ENCODE peak calls at places on chromosomes 7 and 10, in five cellular contexts. J, G, D, N and X are unnamed samples.

GRCh38 chr10:70509376-70509775 is 30.8 kb downstream of the PALD1 start:
- DNase-seq in J (no peak), G (no peak), D (no peak), N (no peak), X (no peak)

GRCh38 chr10:79405221-79405994 is 40.0 kb downstream of the ZCCHC24 start:
- DNase-seq in J (no peak), N (no peak), D (peak), G (peak), X (no peak)

GRCh38 chr10:17923728-17924127 is 28.0 kb upstream of the SLC39A12 start:
- DNase-seq in N (no peak), J (peak), G (no peak), D (peak), X (no peak)

GRCh38 chr7:27883726-27884125 is 143.8 kb downstream of the TAX1BP1 start:
- DNase-seq in D (no peak), G (no peak), J (no peak), N (no peak), X (no peak)

GRCh38 chr7:14760730-14761129 is 141.8 kb downstream of the DGKB start:
- DNase-seq in J (no peak), G (no peak), N (no peak), D (no peak), X (no peak)

GRCh38 chr10:48476279-48476982 is 128.4 kb downstream of the ARHGAP22 start:
- DNase-seq in J (no peak), D (no peak), N (no peak), G (peak), X (no peak)

GRCh38 chr10:73413108-73413527 is 740 bp downstream of the ANXA7 start:
- DNase-seq in N (peak), D (peak), J (peak), G (no peak), X (peak)

GRCh38 chr7:157930441-157930840 is 593.6 kb downstream of the DNAJB6 start:
- DNase-seq in D (no peak), N (no peak), G (no peak), J (no peak), X (no peak)

GRCh38 chr7:73972614-73973013 is 55.4 kb upstream of the ELN start:
- DNase-seq in N (no peak), G (peak), J (no peak), D (no peak), X (no peak)

GRCh38 chr10:104150206-104150605 is 28.2 kb downstream of the SFR1 start:
- DNase-seq in D (no peak), N (no peak), G (no peak), J (no peak), X (no peak)

GRCh38 chr10:43965033-43965917 is 316.6 kb upstream of the ZNF32 start:
- DNase-seq in N (no peak), G (peak), J (no peak), D (no peak), X (no peak)

GRCh38 chr7:98509836-98510235 is 107.2 kb upstream of the NPTX2 start:
- DNase-seq in J (no peak), D (no peak), G (no peak), N (no peak), X (no peak)

GRCh38 chr10:29157321-29157720 is 131.5 kb upstream of the LYZL1 start:
- DNase-seq in J (no peak), N (no peak), G (no peak), D (no peak), X (peak)

GRCh38 chr10:101224910-101225823 is 4.1 kb downstream of the LBX1 start:
- DNase-seq in D (no peak), G (no peak), J (peak), N (peak), X (peak)

GRCh38 chr10:73910401-73910763 is 550 bp upstream of the PLAU start:
- DNase-seq in G (no peak), D (no peak), J (no peak), N (peak), X (peak)

GRCh38 chr10:31242902-31243301 is 76.1 kb upstream of the ZEB1 start:
- DNase-seq in D (peak), J (no peak), N (no peak), G (no peak), X (no peak)

GRCh38 chr10:1155791-1156615 is 99.8 kb downstream of the WDR37 start:
- DNase-seq in N (peak), D (no peak), G (peak), J (no peak), X (no peak)

GRCh38 chr7:73623798-73624668 is at the start of gene MLXIPL:
- DNase-seq in G (peak), N (peak), J (peak), D (peak), X (peak)

GRCh38 chr7:16648551-16648950 is 2.6 kb downstream of the BZW2 start:
- DNase-seq in J (no peak), D (no peak), N (peak), G (no peak), X (peak)

GRCh38 chr10:93614101-93614825 is 1.9 kb downstream of the PDE6C start:
- DNase-seq in D (no peak), G (no peak), N (no peak), J (no peak), X (no peak)

GRCh38 chr10:91194497-91195179 is 25.8 kb upstream of the PCGF5 start:
- DNase-seq in G (no peak), D (no peak), N (no peak), J (no peak), X (no peak)

GRCh38 chr7:156176039-156176438 is 363.8 kb upstream of the SHH start:
- DNase-seq in G (no peak), N (no peak), D (no peak), J (no peak), X (no peak)

GRCh38 chr7:47249361-47249760 is 332.6 kb downstream of the TNS3 start:
- DNase-seq in J (no peak), D (no peak), N (no peak), G (no peak), X (no peak)

GRCh38 chr10:129842031-129842430 is 122.0 kb downstream of the EBF3 start:
- DNase-seq in D (no peak), G (no peak), N (no peak), J (no peak), X (no peak)

GRCh38 chr7:18212788-18213187 is 185.1 kb upstream of the PRPS1L1 start:
- DNase-seq in J (no peak), D (peak), N (no peak), G (no peak), X (no peak)

GRCh38 chr7:111091623-111092370 is 870 bp downstream of the LRRN3 start:
- DNase-seq in G (no peak), D (no peak), J (no peak), N (no peak), X (peak)

GRCh38 chr10:67839957-67840356 is 2.0 kb upstream of the DNAJC12 start:
- DNase-seq in G (no peak), N (no peak), D (no peak), J (no peak), X (no peak)

GRCh38 chr7:137475966-137476365 is 132.4 kb upstream of the PTN start:
- DNase-seq in J (no peak), D (no peak), G (no peak), N (no peak), X (no peak)

GRCh38 chr7:114791771-114792170 is 130.1 kb upstream of the MDFIC start:
- DNase-seq in D (no peak), G (no peak), N (no peak), J (no peak), X (no peak)

GRCh38 chr7:4633012-4633411 is 49.1 kb upstream of the FOXK1 start:
- DNase-seq in G (no peak), N (no peak), D (no peak), J (no peak), X (no peak)

GRCh38 chr7:44854644-44855364 is 6.9 kb upstream of the H2AZ2 start:
- DNase-seq in G (no peak), D (no peak), J (no peak), N (no peak), X (no peak)

GRCh38 chr7:130324270-130324669 is 20.3 kb upstream of the CPA5 start:
- DNase-seq in G (no peak), J (no peak), D (no peak), N (no peak), X (no peak)

GRCh38 chr10:31071232-31071999 is 39.8 kb upstream of the ZNF438 start:
- DNase-seq in D (no peak), G (no peak), J (no peak), N (no peak), X (no peak)

GRCh38 chr7:95798401-95798930 is 26.1 kb downstream of the DYNC1I1 start:
- DNase-seq in D (no peak), J (no peak), G (no peak), N (no peak), X (peak)

GRCh38 chr10:21808525-21808924 is 195.0 kb downstream of the DNAJC1 start:
- DNase-seq in N (no peak), G (no peak), D (no peak), J (no peak), X (peak)

GRCh38 chr7:92717601-92717981 is 118.8 kb downstream of the CDK6 start:
- DNase-seq in G (no peak), J (no peak), N (no peak), D (no peak), X (no peak)

GRCh38 chr7:92717982-92718716 is 118.2 kb downstream of the CDK6 start:
- DNase-seq in D (no peak), J (peak), G (no peak), N (no peak), X (no peak)

GRCh38 chr7:92714767-92715166 is 121.6 kb downstream of the CDK6 start:
- DNase-seq in N (no peak), D (no peak), G (no peak), J (no peak), X (no peak)

GRCh38 chr7:92715963-92716362 is 120.4 kb downstream of the CDK6 start:
- DNase-seq in N (no peak), G (no peak), J (no peak), D (no peak), X (no peak)

GRCh38 chr7:92716825-92717580 is 119.4 kb downstream of the CDK6 start:
- DNase-seq in N (no peak), D (no peak), G (no peak), J (no peak), X (no peak)
- H3K4me3 ChIP-seq in N (no peak), D (no peak), G (peak), J (no peak), X (no peak)

GRCh38 chr7:23713285-23714235 is 3.5 kb downstream of the STK31 start:
- DNase-seq in D (no peak), J (no peak), G (no peak), N (no peak), X (no peak)
- H3K4me3 ChIP-seq in D (no peak), J (no peak), G (no peak), N (no peak), X (no peak)

GRCh38 chr10:35986756-35987467 is 344.8 kb upstream of the FZD8 start:
- DNase-seq in N (no peak), J (no peak), G (no peak), D (no peak), X (no peak)
- H3K4me3 ChIP-seq in N (no peak), J (no peak), G (no peak), D (no peak), X (no peak)

GRCh38 chr10:50645241-50645640 is 21.5 kb upstream of the SGMS1 start:
- DNase-seq in N (no peak), D (no peak), G (no peak), J (no peak), X (no peak)
- H3K4me3 ChIP-seq in N (no peak), D (no peak), G (no peak), J (no peak), X (no peak)

GRCh38 chr7:22726849-22727792 is at the start of gene IL6:
- DNase-seq in J (peak), D (peak), N (peak), G (peak), X (peak)
- H3K4me3 ChIP-seq in J (no peak), D (no peak), N (peak), G (peak), X (peak)

GRCh38 chr10:125824736-125825135 is 1.4 kb downstream of the BCCIP start:
- DNase-seq in G (no peak), N (no peak), D (no peak), J (no peak), X (no peak)
- H3K4me3 ChIP-seq in G (peak), N (no peak), D (peak), J (no peak), X (peak)

GRCh38 chr10:133422821-133423771 is 1.3 kb downstream of the SPRN start:
- DNase-seq in G (peak), N (peak), D (peak), J (no peak), X (peak)
- H3K4me3 ChIP-seq in G (no peak), N (peak), D (no peak), J (no peak), X (peak)

GRCh38 chr10:88941026-88941425 is 11.5 kb downstream of the ACTA2 start:
- DNase-seq in D (no peak), N (no peak), G (no peak), J (no peak), X (no peak)

GRCh38 chr10:88946965-88947590 is 5.5 kb downstream of the ACTA2 start:
- DNase-seq in J (no peak), N (no peak), G (no peak), D (no peak), X (no peak)

GRCh38 chr10:88946200-88946599 is 6.4 kb downstream of the ACTA2 start:
- DNase-seq in G (no peak), N (no peak), D (no peak), J (no peak), X (no peak)

GRCh38 chr10:88943778-88944177 is 8.8 kb downstream of the ACTA2 start:
- DNase-seq in D (no peak), J (no peak), G (no peak), N (no peak), X (no peak)

DNA sequence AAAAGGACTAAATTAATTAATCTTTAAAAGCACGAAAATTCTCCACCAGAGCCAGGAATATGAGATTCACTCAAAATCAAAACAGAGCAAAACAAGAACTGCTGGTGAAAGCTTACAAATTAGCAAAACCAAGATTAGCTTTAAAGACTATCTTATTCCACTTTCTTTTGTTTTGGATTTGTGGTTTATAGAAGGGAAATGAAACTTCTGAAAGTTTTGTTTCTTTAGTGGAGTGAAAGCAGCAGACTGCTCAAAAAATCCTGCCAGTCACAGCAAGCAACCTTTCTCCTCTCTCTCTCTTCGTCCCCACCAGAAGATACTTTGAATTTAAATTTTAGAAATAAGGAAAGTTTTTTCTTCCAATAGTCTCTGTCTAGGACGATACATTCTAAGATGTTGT is 7.8 kb downstream of the ACTA2 start:
- DNase-seq in G (no peak), D (no peak), J (no peak), N (no peak), X (no peak)
- H3K4me3 ChIP-seq in G (no peak), D (no peak), J (no peak), N (no peak), X (no peak)